ENCODE peak calls at places on chromosomes 2 and 18, in eight cellular contexts. J, T, G, L, X, Y, S and H are unnamed samples.

GRCh38 chr2:86675611-86676015 is 44.5 kb upstream of the RMND5A start:
- DNase-seq in J (no peak), T (peak), G (peak), L (no peak), X (no peak), Y (peak), S (no peak), H (no peak)

GRCh38 chr2:31729442-31730092 is 148.8 kb upstream of the SRD5A2 start:
- DNase-seq in J (no peak), T (no peak), G (peak), L (peak), X (peak), Y (peak), S (peak), H (peak)

GRCh38 chr2:54520687-54521086 is 64.6 kb downstream of the SPTBN1 start:
- DNase-seq in J (no peak), T (no peak), G (no peak), L (peak), X (peak), Y (no peak), S (no peak), H (peak)

GRCh38 chr18:62412248-62412979 is 87.3 kb downstream of the TNFRSF11A start:
- DNase-seq in J (no peak), T (no peak), G (no peak), L (no peak), X (no peak), Y (no peak), S (no peak), H (no peak)

GRCh38 chr2:127685410-127686110 is 10.2 kb upstream of the LIMS2 start:
- DNase-seq in J (no peak), T (no peak), G (no peak), L (no peak), X (no peak), Y (no peak), S (no peak), H (no peak)

GRCh38 chr2:206983156-206983875 is 44.0 kb downstream of the CPO start:
- DNase-seq in J (no peak), T (no peak), G (no peak), L (peak), X (no peak), Y (no peak), S (no peak), H (no peak)

GRCh38 chr18:76823574-76823973 is 1.2 kb downstream of the ZNF236 start:
- DNase-seq in J (no peak), T (peak), G (peak), L (peak), X (no peak), Y (peak), S (peak), H (no peak)

GRCh38 chr18:43563780-43564179 is 286.5 kb upstream of the SYT4 start:
- DNase-seq in J (no peak), T (peak), G (peak), L (peak), X (peak), Y (peak), S (no peak), H (peak)

GRCh38 chr2:128422571-128422970 is 103.9 kb upstream of the HS6ST1 start:
- DNase-seq in J (peak), T (peak), G (no peak), L (peak), X (peak), Y (no peak), S (no peak), H (peak)

GRCh38 chr2:240386321-240386720 is 49.1 kb upstream of the GPC1 start:
- DNase-seq in J (peak), T (no peak), G (no peak), L (no peak), X (no peak), Y (no peak), S (no peak), H (no peak)

GRCh38 chr2:180385601-180386201 is 378.6 kb upstream of the CWC22 start:
- DNase-seq in J (no peak), T (no peak), G (no peak), L (peak), X (peak), Y (no peak), S (no peak), H (peak)

GRCh38 chr2:152440460-152440859 is 105.5 kb downstream of the FMNL2 start:
- DNase-seq in J (no peak), T (no peak), G (no peak), L (no peak), X (no peak), Y (no peak), S (no peak), H (no peak)

GRCh38 chr2:223970343-223971128 is 13.3 kb downstream of the MRPL44 start:
- DNase-seq in J (no peak), T (peak), G (peak), L (peak), X (no peak), Y (peak), S (no peak), H (peak)

GRCh38 chr2:182543746-182544525 is 117.1 kb upstream of the PDE1A start:
- DNase-seq in J (no peak), T (no peak), G (no peak), L (no peak), X (no peak), Y (no peak), S (no peak), H (no peak)

GRCh38 chr2:179340678-179341077 is 76.0 kb upstream of the SESTD1 start:
- DNase-seq in J (no peak), T (peak), G (no peak), L (peak), X (peak), Y (no peak), S (no peak), H (peak)

GRCh38 chr2:52765735-52766134 is 1001.9 kb upstream of the CHAC2 start:
- DNase-seq in J (peak), T (no peak), G (no peak), L (no peak), X (no peak), Y (no peak), S (no peak), H (no peak)

GRCh38 chr2:28544915-28545589 is 49.2 kb downstream of the PLB1 start:
- DNase-seq in J (no peak), T (no peak), G (peak), L (peak), X (no peak), Y (no peak), S (no peak), H (no peak)

GRCh38 chr2:16513626-16514025 is 152.0 kb downstream of the CYRIA start:
- DNase-seq in J (no peak), T (no peak), G (no peak), L (no peak), X (no peak), Y (no peak), S (no peak), H (no peak)

GRCh38 chr2:146916914-146917313 is 927.9 kb upstream of the ACVR2A start:
- DNase-seq in J (no peak), T (no peak), G (no peak), L (no peak), X (no peak), Y (no peak), S (no peak), H (no peak)

GRCh38 chr2:112583497-112584133 is 794 bp upstream of the CHCHD5 start:
- DNase-seq in J (no peak), T (no peak), G (peak), L (no peak), X (no peak), Y (no peak), S (peak), H (peak)

DNA sequence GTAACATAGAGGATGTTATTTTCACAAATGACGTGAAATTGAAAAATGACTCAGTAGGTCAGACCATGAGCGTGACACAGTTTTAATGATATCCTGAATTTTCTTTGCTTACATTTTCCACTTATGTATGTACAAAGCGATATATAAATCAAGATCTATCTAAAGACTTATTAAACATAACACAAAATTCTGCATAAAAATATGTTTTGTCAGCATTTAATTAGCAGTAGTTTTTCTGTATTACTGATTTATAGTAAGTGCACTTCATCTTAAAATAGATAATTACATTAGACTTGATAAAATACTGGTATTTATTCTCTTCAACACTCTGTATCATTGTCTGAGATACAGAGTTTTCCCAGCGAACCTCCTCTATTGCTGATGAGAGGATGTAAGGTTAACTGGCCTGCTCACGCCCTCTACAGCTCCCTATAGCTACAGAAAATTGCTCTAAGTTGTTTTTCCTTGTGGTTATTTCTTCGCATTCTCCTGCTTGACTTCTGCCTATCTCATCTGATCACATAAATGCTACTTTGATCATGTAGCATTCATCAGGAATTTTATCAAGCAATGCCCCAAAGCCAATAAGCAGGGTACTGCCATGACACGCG is 548.8 kb upstream of the REG3G start:
- DNase-seq in J (no peak), T (no peak), G (no peak), L (no peak), X (no peak), Y (no peak), S (no peak), H (no peak)
- TF ChIP-seq CTCF in J (no peak), T (no peak), G (no peak), L (no peak), X (no peak), Y (peak), S (no peak), H (no peak)

DNA sequence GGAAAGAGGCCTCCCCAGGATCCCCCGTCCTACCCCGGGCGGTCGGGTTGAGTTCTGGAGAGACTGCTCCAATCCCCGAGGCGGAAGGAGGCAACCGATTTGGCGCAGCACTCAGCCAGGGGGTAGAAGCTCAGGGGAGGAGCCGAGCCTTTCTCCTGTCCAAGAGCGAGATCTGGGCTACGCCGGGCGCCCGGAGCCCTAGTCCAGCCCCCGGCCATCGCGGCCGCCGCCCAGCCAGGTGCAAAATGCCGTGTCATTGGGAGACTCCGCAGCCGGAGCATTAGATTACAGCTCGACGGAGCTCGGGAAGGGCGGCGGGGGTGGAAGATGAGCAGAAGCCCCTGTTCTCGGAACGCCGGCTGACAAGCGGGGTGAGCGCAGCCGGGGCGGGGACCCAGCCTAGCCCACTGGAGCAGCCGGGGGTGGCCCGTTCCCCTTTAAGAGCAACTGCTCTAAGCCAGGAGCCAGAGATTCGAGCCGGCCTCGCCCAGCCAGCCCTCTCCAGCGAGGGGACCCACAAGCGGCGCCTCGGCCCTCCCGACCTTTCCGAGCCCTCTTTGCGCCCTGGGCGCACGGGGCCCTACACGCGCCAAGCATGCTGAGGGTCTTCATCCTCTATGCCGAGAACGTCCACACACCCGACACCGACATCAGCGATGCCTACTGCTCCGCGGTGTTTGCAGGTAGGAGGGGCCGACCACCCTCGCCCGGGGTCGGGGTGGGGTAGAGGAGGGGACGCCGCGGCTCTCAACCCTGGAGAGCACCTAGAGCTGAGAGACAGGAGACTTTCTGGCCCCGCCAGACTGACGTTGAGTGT is at the start of gene DYSF:
- DNase-seq in J (peak), T (peak), G (no peak), L (peak), X (no peak), Y (peak), S (no peak), H (peak)
- H3K4me3 ChIP-seq in J (peak), T (peak), G (no peak), L (peak), X (peak), Y (peak), S (no peak), H (peak)

DNA sequence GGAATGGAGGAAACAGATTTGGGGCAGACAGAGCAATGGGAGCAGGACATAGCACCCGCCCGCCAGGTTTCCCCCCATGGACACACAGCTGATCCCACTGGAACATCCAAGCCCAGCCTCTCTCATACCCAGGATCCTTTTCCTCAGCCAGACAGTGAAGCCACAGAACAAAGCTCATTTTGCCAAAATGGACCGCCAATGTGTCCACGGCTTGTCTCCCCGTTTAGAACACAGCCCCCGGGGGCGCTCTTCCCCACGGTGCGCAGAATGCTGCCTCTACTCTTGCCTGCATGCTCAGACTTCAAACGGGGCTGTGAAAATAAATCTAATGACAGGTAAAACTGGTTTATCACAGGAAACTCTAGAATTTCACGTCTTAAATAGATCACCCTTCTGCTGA is 548.5 kb upstream of the ID2 start:
- DNase-seq in J (no peak), T (no peak), G (no peak), L (no peak), X (no peak), Y (peak), S (no peak), H (no peak)
- TF ChIP-seq CTCF in J (no peak), T (no peak), G (peak), L (no peak), X (no peak), Y (peak), S (no peak), H (no peak)

GRCh38 chr2:40485319-40485718 is 33.4 kb upstream of the SLC8A1 start:
- DNase-seq in J (no peak), T (no peak), G (no peak), L (no peak), X (no peak), Y (no peak), S (no peak), H (no peak)

GRCh38 chr2:40488927-40489677 is 37.2 kb upstream of the SLC8A1 start:
- DNase-seq in J (no peak), T (no peak), G (no peak), L (peak), X (no peak), Y (no peak), S (no peak), H (peak)

GRCh38 chr2:40488101-40488598 is 36.3 kb upstream of the SLC8A1 start:
- DNase-seq in J (no peak), T (no peak), G (no peak), L (peak), X (peak), Y (no peak), S (peak), H (peak)

GRCh38 chr2:40487592-40487991 is 35.7 kb upstream of the SLC8A1 start:
- DNase-seq in J (no peak), T (no peak), G (no peak), L (peak), X (no peak), Y (no peak), S (no peak), H (peak)

GRCh38 chr2:40489678-40489960 is 37.7 kb upstream of the SLC8A1 start:
- DNase-seq in J (no peak), T (no peak), G (no peak), L (no peak), X (no peak), Y (no peak), S (no peak), H (no peak)
- H3K4me3 ChIP-seq in J (peak), T (no peak), G (no peak), L (peak), X (no peak), Y (no peak), S (peak), H (peak)

DNA sequence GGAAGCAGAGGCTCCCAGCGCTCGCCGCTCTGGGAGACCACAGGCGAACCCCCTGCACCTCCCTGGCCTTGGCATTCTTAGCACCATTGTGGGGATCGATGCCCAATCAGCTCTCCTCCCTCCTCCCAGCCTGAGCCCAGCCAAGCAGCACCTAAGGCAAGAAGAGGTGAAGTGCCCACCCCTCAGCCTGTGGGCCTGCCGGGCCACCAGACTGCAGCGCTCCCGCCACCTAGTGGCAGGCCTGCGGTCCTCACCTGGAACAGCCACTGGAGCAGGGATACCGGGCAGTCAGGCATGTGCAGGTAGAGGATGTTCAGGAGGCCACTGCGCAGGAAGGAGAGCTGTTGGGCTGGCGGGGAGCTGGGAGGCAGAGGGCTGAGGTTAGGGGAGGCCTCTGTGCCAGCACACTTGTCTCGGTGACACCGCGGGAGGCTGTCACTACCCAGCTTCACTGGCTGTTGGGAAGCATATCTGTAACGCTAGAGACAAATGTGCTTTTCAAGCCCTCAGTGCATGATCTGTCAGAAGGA is 35.2 kb downstream of the FAM178B start:
- DNase-seq in J (peak), T (peak), G (peak), L (peak), X (no peak), Y (peak), S (peak), H (peak)
- TF ChIP-seq CTCF in J (peak), T (peak), G (peak), L (peak), X (peak), Y (peak), S (peak), H (peak)

GRCh38 chr2:20596973-20597867 is 53.7 kb downstream of the HS1BP3 start:
- DNase-seq in J (peak), T (peak), G (no peak), L (no peak), X (no peak), Y (peak), S (no peak), H (no peak)

GRCh38 chr2:20594957-20595356 is 55.9 kb downstream of the HS1BP3 start:
- DNase-seq in J (peak), T (no peak), G (no peak), L (no peak), X (no peak), Y (no peak), S (no peak), H (no peak)

GRCh38 chr2:20596193-20596972 is 54.5 kb downstream of the HS1BP3 start:
- DNase-seq in J (peak), T (no peak), G (no peak), L (no peak), X (no peak), Y (peak), S (no peak), H (no peak)

GRCh38 chr2:20594048-20594750 is 56.7 kb downstream of the HS1BP3 start:
- DNase-seq in J (peak), T (no peak), G (no peak), L (no peak), X (no peak), Y (peak), S (no peak), H (no peak)

GRCh38 chr2:20595439-20596192 is 55.3 kb downstream of the HS1BP3 start:
- DNase-seq in J (peak), T (no peak), G (peak), L (peak), X (no peak), Y (peak), S (no peak), H (peak)
- H3K4me3 ChIP-seq in J (no peak), T (no peak), G (peak), L (no peak), X (no peak), Y (no peak), S (no peak), H (no peak)

DNA sequence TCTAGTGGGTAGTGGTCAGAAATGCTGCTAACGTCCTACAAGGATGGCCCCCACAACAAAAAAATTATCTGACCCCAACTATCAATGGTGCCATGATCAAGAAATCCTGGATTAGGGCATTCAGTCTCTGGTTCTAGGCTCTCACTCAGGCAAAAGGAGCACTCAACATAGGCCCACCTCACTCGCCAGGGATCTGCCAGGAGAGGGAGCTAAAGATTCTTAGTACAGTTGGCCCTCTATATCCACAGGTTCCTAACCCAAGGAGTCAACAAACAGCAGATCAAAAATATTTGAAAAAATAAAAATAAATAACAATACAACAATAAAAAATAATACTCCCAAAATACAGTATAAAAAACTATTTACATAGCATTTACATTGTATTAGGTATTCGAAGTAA is 10.0 kb downstream of the SLC4A5 start:
- DNase-seq in J (no peak), T (no peak), G (peak), L (peak), X (peak), Y (peak), S (no peak), H (peak)
- TF ChIP-seq CTCF in J (no peak), T (no peak), G (peak), L (peak), X (peak), Y (peak), S (peak), H (peak)

DNA sequence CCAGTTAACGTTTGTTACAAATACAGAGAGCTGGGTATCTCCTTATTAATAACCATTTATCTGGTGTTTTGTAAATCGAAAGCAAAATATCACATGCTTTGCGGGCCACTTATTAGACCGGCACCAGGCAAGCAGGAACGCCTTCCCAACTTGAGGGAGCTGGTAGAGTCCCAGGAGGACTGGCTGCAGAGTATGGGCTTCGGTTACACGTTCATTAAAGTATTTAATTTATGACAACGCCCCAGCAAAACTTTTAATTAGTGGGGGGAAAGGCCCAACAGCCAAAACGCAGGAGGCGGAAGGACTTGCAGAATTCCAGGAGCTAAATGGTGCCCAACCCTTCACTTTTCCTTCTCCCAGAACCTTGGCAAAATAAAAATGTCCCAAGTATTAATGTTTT is 3.7 kb downstream of the SMAD7 start:
- DNase-seq in J (no peak), T (no peak), G (no peak), L (no peak), X (no peak), Y (no peak), S (no peak), H (no peak)
- H3K4me3 ChIP-seq in J (peak), T (no peak), G (peak), L (peak), X (peak), Y (peak), S (peak), H (peak)

DNA sequence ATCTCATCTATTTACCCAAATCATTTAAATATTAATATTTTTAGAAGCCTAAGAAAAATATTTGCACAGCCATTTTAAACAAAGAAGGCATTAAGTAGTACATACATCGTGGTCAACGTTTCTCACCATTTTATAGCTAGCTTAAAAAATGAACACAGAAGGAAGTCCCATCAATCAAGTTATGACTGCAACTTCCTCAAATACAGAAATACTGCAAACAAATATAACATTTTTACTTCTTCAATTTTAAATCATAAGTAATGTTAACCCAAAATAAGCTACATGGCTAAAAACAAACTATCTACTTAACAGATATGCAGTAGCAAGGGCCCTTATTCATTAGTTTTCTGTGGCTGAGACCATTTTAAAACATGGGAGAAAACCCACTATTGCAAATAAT is 30.6 kb downstream of the ITSN2 start:
- DNase-seq in J (no peak), T (no peak), G (peak), L (no peak), X (no peak), Y (no peak), S (no peak), H (no peak)
- TF ChIP-seq CTCF in J (no peak), T (no peak), G (no peak), L (no peak), X (no peak), Y (no peak), S (no peak), H (no peak)